ENCODE peak calls at places on chromosomes 6 and 20, in nine cellular contexts. One of them, this sample, is unnamed.
A peak's percentile ranks its signal among the peaks of the same experiment; 100 is the strongest.

GRCh38 chr6:140394141-140394540 is 1019.7 kb upstream of the CITED2 start:
- DNase-seq in breast epithelium: no peak
- DNase-seq in body of pancreas: no peak
- DNase-seq in fibroblast of lung: no peak
- DNase-seq in neural progenitor cell: no peak
- DNase-seq in A549: no peak
- DNase-seq in GM23248: no peak
- DNase-seq in mammary epithelial cell: no peak
- DNase-seq in GM23338: no peak
- DNase-seq in this sample: no peak

GRCh38 chr6:23180504-23181293 is 611.3 kb downstream of the HDGFL1 start:
- DNase-seq in fibroblast of lung: peak; percentile 89
- DNase-seq in neural progenitor cell: peak; percentile 56
- DNase-seq in A549: no peak
- DNase-seq in GM23338: peak; percentile 6
- DNase-seq in mammary epithelial cell: no peak
- DNase-seq in GM23248: peak; percentile 57
- DNase-seq in breast epithelium: no peak
- DNase-seq in body of pancreas: peak; percentile 58
- DNase-seq in this sample: peak; percentile 98

GRCh38 chr6:36195471-36196048 is 984 bp upstream of the BRPF3 start:
- DNase-seq in mammary epithelial cell: peak; percentile 2
- DNase-seq in body of pancreas: no peak
- DNase-seq in neural progenitor cell: peak; percentile 3
- DNase-seq in GM23338: no peak
- DNase-seq in GM23248: peak; percentile 22
- DNase-seq in fibroblast of lung: no peak
- DNase-seq in breast epithelium: no peak
- DNase-seq in A549: no peak
- DNase-seq in this sample: no peak

GRCh38 chr6:90238663-90239542 is 57.7 kb downstream of the BACH2 start:
- DNase-seq in A549: no peak
- DNase-seq in GM23248: no peak
- DNase-seq in body of pancreas: no peak
- DNase-seq in fibroblast of lung: no peak
- DNase-seq in neural progenitor cell: no peak
- DNase-seq in GM23338: no peak
- DNase-seq in mammary epithelial cell: no peak
- DNase-seq in breast epithelium: no peak
- DNase-seq in this sample: no peak

GRCh38 chr6:165049362-165049761 is 260.0 kb downstream of the C6orf118 start:
- DNase-seq in neural progenitor cell: peak; percentile 78
- DNase-seq in GM23338: peak; percentile 89
- DNase-seq in breast epithelium: no peak
- DNase-seq in A549: no peak
- DNase-seq in fibroblast of lung: peak; percentile 25
- DNase-seq in GM23248: peak; percentile 70
- DNase-seq in body of pancreas: no peak
- DNase-seq in mammary epithelial cell: no peak
- DNase-seq in this sample: peak; percentile 45

GRCh38 chr6:157095084-157095483 is 228.2 kb downstream of the TMEM242 start:
- DNase-seq in mammary epithelial cell: no peak
- DNase-seq in breast epithelium: no peak
- DNase-seq in fibroblast of lung: no peak
- DNase-seq in A549: no peak
- DNase-seq in GM23338: no peak
- DNase-seq in neural progenitor cell: no peak
- DNase-seq in body of pancreas: peak; percentile 46
- DNase-seq in GM23248: no peak
- DNase-seq in this sample: no peak

GRCh38 chr20:45725134-45725533 is 3.0 kb downstream of the SPINT4 start:
- DNase-seq in fibroblast of lung: no peak
- DNase-seq in neural progenitor cell: no peak
- DNase-seq in GM23338: no peak
- DNase-seq in GM23248: no peak
- DNase-seq in body of pancreas: no peak
- DNase-seq in breast epithelium: no peak
- DNase-seq in A549: no peak
- DNase-seq in mammary epithelial cell: no peak
- DNase-seq in this sample: no peak

GRCh38 chr20:1324598-1325172 is 4.3 kb downstream of the SDCBP2 start:
- DNase-seq in neural progenitor cell: no peak
- DNase-seq in breast epithelium: no peak
- DNase-seq in GM23248: peak; percentile 92
- DNase-seq in body of pancreas: no peak
- DNase-seq in mammary epithelial cell: no peak
- DNase-seq in A549: peak; percentile 64
- DNase-seq in fibroblast of lung: peak; percentile 81
- DNase-seq in GM23338: no peak
- DNase-seq in this sample: no peak

GRCh38 chr20:17619351-17620093 is 49.6 kb downstream of the DSTN start:
- DNase-seq in breast epithelium: peak; percentile 37
- DNase-seq in neural progenitor cell: no peak
- DNase-seq in fibroblast of lung: no peak
- DNase-seq in A549: no peak
- DNase-seq in mammary epithelial cell: no peak
- DNase-seq in body of pancreas: peak; percentile 31
- DNase-seq in GM23338: no peak
- DNase-seq in GM23248: no peak
- DNase-seq in this sample: no peak

GRCh38 chr6:75090574-75090973 is 115.3 kb downstream of the COL12A1 start:
- DNase-seq in breast epithelium: no peak
- DNase-seq in neural progenitor cell: no peak
- DNase-seq in A549: no peak
- DNase-seq in mammary epithelial cell: no peak
- DNase-seq in fibroblast of lung: no peak
- DNase-seq in body of pancreas: no peak
- DNase-seq in GM23248: no peak
- DNase-seq in GM23338: no peak
- DNase-seq in this sample: no peak

GRCh38 chr6:3898270-3898994 is 49.3 kb downstream of the FAM50B start:
- DNase-seq in A549: no peak
- DNase-seq in GM23248: peak; percentile 36
- DNase-seq in body of pancreas: no peak
- DNase-seq in fibroblast of lung: no peak
- DNase-seq in breast epithelium: no peak
- DNase-seq in neural progenitor cell: no peak
- DNase-seq in GM23338: no peak
- DNase-seq in mammary epithelial cell: no peak
- DNase-seq in this sample: no peak

GRCh38 chr6:131288214-131288613 is 152.9 kb downstream of the AKAP7 start:
- DNase-seq in body of pancreas: no peak
- DNase-seq in fibroblast of lung: no peak
- DNase-seq in neural progenitor cell: no peak
- DNase-seq in A549: no peak
- DNase-seq in mammary epithelial cell: no peak
- DNase-seq in GM23338: no peak
- DNase-seq in breast epithelium: no peak
- DNase-seq in GM23248: no peak
- DNase-seq in this sample: no peak

GRCh38 chr6:156379946-156380707 is 397.1 kb upstream of the ARID1B start:
- DNase-seq in mammary epithelial cell: no peak
- DNase-seq in GM23248: peak; percentile 38
- DNase-seq in A549: peak; percentile 10
- DNase-seq in body of pancreas: no peak
- DNase-seq in breast epithelium: no peak
- DNase-seq in GM23338: no peak
- DNase-seq in neural progenitor cell: no peak
- DNase-seq in fibroblast of lung: peak; percentile 74
- DNase-seq in this sample: peak; percentile 15

GRCh38 chr20:61685462-61685861 is 380.2 kb downstream of the TAF4 start:
- DNase-seq in neural progenitor cell: no peak
- DNase-seq in GM23338: no peak
- DNase-seq in breast epithelium: no peak
- DNase-seq in fibroblast of lung: no peak
- DNase-seq in body of pancreas: no peak
- DNase-seq in A549: no peak
- DNase-seq in mammary epithelial cell: no peak
- DNase-seq in GM23248: no peak
- DNase-seq in this sample: no peak

GRCh38 chr6:168100803-168101095 is 21.7 kb upstream of the FRMD1 start:
- DNase-seq in neural progenitor cell: no peak
- DNase-seq in mammary epithelial cell: no peak
- DNase-seq in GM23248: no peak
- DNase-seq in GM23338: no peak
- DNase-seq in fibroblast of lung: no peak
- DNase-seq in breast epithelium: no peak
- DNase-seq in A549: no peak
- DNase-seq in body of pancreas: no peak
- DNase-seq in this sample: no peak

GRCh38 chr6:99822741-99823512 is 171.1 kb downstream of the MCHR2 start:
- DNase-seq in neural progenitor cell: peak; percentile 64
- DNase-seq in breast epithelium: no peak
- DNase-seq in GM23248: peak; percentile 84
- DNase-seq in mammary epithelial cell: peak; percentile 69
- DNase-seq in body of pancreas: no peak
- DNase-seq in GM23338: peak; percentile 29
- DNase-seq in fibroblast of lung: peak; percentile 57
- DNase-seq in A549: peak; percentile 22
- DNase-seq in this sample: peak; percentile 78

DNA sequence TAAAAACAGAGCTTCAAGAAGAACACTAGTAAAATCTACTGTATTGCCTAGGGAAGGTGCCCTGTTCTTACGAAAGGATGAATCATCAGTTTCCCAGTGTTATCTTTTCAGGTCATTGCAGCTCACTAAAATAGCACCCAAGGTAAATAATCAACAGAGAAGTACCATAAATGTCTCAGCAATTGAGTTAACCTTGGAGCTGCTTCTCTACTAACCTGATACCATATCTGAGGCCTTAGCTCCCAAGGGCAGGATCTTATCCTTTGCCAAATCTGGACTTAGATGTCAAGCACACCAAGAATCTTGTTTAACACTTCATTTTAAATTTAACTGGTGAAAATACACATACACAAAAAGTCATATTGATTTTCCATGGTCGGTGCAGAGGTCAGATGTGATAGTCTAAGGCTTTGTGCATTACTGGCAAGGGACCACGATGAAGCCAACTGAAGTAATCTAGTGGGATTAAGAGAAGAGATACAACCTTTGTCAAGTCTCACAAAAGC is 81.5 kb downstream of the EDN1 start:
- DNase-seq in body of pancreas: no peak
- DNase-seq in neural progenitor cell: no peak
- DNase-seq in fibroblast of lung: peak; percentile 41
- DNase-seq in GM23248: peak; percentile 19
- DNase-seq in GM23338: no peak
- DNase-seq in breast epithelium: no peak
- DNase-seq in A549: peak; percentile 46
- DNase-seq in mammary epithelial cell: peak; percentile 62
- DNase-seq in this sample: no peak
- H3K27ac ChIP-seq in body of pancreas: peak overlapping the region; percentile 55
- H3K27ac ChIP-seq in neural progenitor cell: no peak overlapping the region
- H3K27ac ChIP-seq in fibroblast of lung: no peak overlapping the region
- H3K27ac ChIP-seq in GM23248: no peak overlapping the region
- H3K27ac ChIP-seq in GM23338: no peak overlapping the region
- H3K27ac ChIP-seq in breast epithelium: no peak overlapping the region
- H3K27ac ChIP-seq in A549: peak overlapping the region; percentile 71
- H3K27ac ChIP-seq in mammary epithelial cell: no peak overlapping the region
- H3K27ac ChIP-seq in this sample: no peak overlapping the region

GRCh38 chr6:57822896-57823358 is 505.5 kb downstream of the PRIM2 start:
- DNase-seq in mammary epithelial cell: no peak
- DNase-seq in A549: no peak
- DNase-seq in fibroblast of lung: peak; percentile 2
- DNase-seq in body of pancreas: no peak
- DNase-seq in GM23338: peak; percentile 79
- DNase-seq in GM23248: no peak
- DNase-seq in neural progenitor cell: peak; percentile 4
- DNase-seq in breast epithelium: no peak
- DNase-seq in this sample: peak; percentile 8
- H3K4me3 ChIP-seq in mammary epithelial cell: no peak overlapping the region
- H3K4me3 ChIP-seq in A549: no peak overlapping the region
- H3K4me3 ChIP-seq in fibroblast of lung: no peak overlapping the region
- H3K4me3 ChIP-seq in body of pancreas: no peak overlapping the region
- H3K4me3 ChIP-seq in GM23338: peak overlapping the region; percentile 49
- H3K4me3 ChIP-seq in GM23248: no peak overlapping the region
- H3K4me3 ChIP-seq in neural progenitor cell: peak overlapping the region; percentile 28
- H3K4me3 ChIP-seq in breast epithelium: no peak overlapping the region
- H3K4me3 ChIP-seq in this sample: no peak overlapping the region

GRCh38 chr6:489762-490161 is 98.2 kb downstream of the IRF4 start:
- DNase-seq in GM23338: no peak
- DNase-seq in GM23248: no peak
- DNase-seq in breast epithelium: no peak
- DNase-seq in mammary epithelial cell: no peak
- DNase-seq in A549: no peak
- DNase-seq in body of pancreas: no peak
- DNase-seq in fibroblast of lung: no peak
- DNase-seq in neural progenitor cell: no peak
- DNase-seq in this sample: no peak
- H3K27ac ChIP-seq in GM23338: no peak overlapping the region
- H3K27ac ChIP-seq in GM23248: no peak overlapping the region
- H3K27ac ChIP-seq in breast epithelium: no peak overlapping the region
- H3K27ac ChIP-seq in mammary epithelial cell: no peak overlapping the region
- H3K27ac ChIP-seq in A549: no peak overlapping the region
- H3K27ac ChIP-seq in body of pancreas: no peak overlapping the region
- H3K27ac ChIP-seq in fibroblast of lung: no peak overlapping the region
- H3K27ac ChIP-seq in neural progenitor cell: no peak overlapping the region
- H3K27ac ChIP-seq in this sample: no peak overlapping the region

GRCh38 chr20:9551808-9552550 is 37.6 kb downstream of the LAMP5 start:
- DNase-seq in GM23338: no peak
- DNase-seq in neural progenitor cell: no peak
- DNase-seq in GM23248: no peak
- DNase-seq in fibroblast of lung: no peak
- DNase-seq in mammary epithelial cell: no peak
- DNase-seq in breast epithelium: no peak
- DNase-seq in A549: no peak
- DNase-seq in body of pancreas: no peak
- DNase-seq in this sample: peak; percentile 3
- H3K4me3 ChIP-seq in GM23338: no peak overlapping the region
- H3K4me3 ChIP-seq in neural progenitor cell: no peak overlapping the region
- H3K4me3 ChIP-seq in GM23248: no peak overlapping the region
- H3K4me3 ChIP-seq in fibroblast of lung: no peak overlapping the region
- H3K4me3 ChIP-seq in mammary epithelial cell: no peak overlapping the region
- H3K4me3 ChIP-seq in breast epithelium: no peak overlapping the region
- H3K4me3 ChIP-seq in A549: no peak overlapping the region
- H3K4me3 ChIP-seq in body of pancreas: no peak overlapping the region
- H3K4me3 ChIP-seq in this sample: no peak overlapping the region

GRCh38 chr20:53652090-53652858 is 58.6 kb upstream of the ZNF217 start:
- DNase-seq in fibroblast of lung: no peak
- DNase-seq in GM23338: no peak
- DNase-seq in neural progenitor cell: no peak
- DNase-seq in body of pancreas: no peak
- DNase-seq in breast epithelium: no peak
- DNase-seq in mammary epithelial cell: no peak
- DNase-seq in A549: no peak
- DNase-seq in GM23248: no peak
- DNase-seq in this sample: no peak
- H3K27ac ChIP-seq in fibroblast of lung: no peak overlapping the region
- H3K27ac ChIP-seq in GM23338: no peak overlapping the region
- H3K27ac ChIP-seq in neural progenitor cell: peak overlapping the region; percentile 26
- H3K27ac ChIP-seq in body of pancreas: peak overlapping the region; percentile 68
- H3K27ac ChIP-seq in breast epithelium: peak overlapping the region; percentile 73
- H3K27ac ChIP-seq in mammary epithelial cell: no peak overlapping the region
- H3K27ac ChIP-seq in A549: peak overlapping the region; percentile 60
- H3K27ac ChIP-seq in GM23248: no peak overlapping the region
- H3K27ac ChIP-seq in this sample: peak overlapping the region; percentile 4